ENCODE peak calls at places on chromosomes 16 and 17, in four cellular contexts. One of them, this sample, is unnamed.

GRCh38 chr16:65967376-65967775 is 399.1 kb upstream of the CDH5 start:
- DNase-seq in A549: no peak
- DNase-seq in heart right ventricle: no peak
- DNase-seq in GM10248: no peak
- DNase-seq in this sample: no peak

GRCh38 chr16:86899757-86900156 is 321.4 kb downstream of the FOXL1 start:
- DNase-seq in GM10248: no peak
- DNase-seq in A549: peak; percentile 18
- DNase-seq in heart right ventricle: no peak
- DNase-seq in this sample: no peak

GRCh38 chr16:15983898-15984297 is 34.5 kb downstream of the ABCC1 start:
- DNase-seq in heart right ventricle: no peak
- DNase-seq in GM10248: no peak
- DNase-seq in A549: no peak
- DNase-seq in this sample: no peak

GRCh38 chr17:76716146-76716833 is 5.5 kb upstream of the MXRA7 start:
- DNase-seq in A549: no peak
- DNase-seq in GM10248: no peak
- DNase-seq in heart right ventricle: no peak
- DNase-seq in this sample: no peak

GRCh38 chr17:5822281-5823060 is 238.2 kb upstream of the NLRP1 start:
- DNase-seq in GM10248: no peak
- DNase-seq in heart right ventricle: no peak
- DNase-seq in A549: no peak
- DNase-seq in this sample: no peak

GRCh38 chr17:15247891-15248529 is 17.1 kb downstream of the PMP22 start:
- DNase-seq in heart right ventricle: no peak
- DNase-seq in GM10248: no peak
- DNase-seq in A549: peak; percentile 31
- DNase-seq in this sample: no peak

GRCh38 chr16:49055824-49056545 is 225.7 kb downstream of the CBLN1 start:
- DNase-seq in A549: no peak
- DNase-seq in GM10248: no peak
- DNase-seq in heart right ventricle: no peak
- DNase-seq in this sample: no peak

GRCh38 chr17:81923302-81924260 is 4.0 kb downstream of the MAFG start:
- DNase-seq in A549: peak; percentile 91
- DNase-seq in heart right ventricle: peak; percentile 70
- DNase-seq in GM10248: no peak
- DNase-seq in this sample: peak; percentile 72

GRCh38 chr16:2753523-2754020 is 1.1 kb downstream of the SRRM2 start:
- DNase-seq in heart right ventricle: no peak
- DNase-seq in GM10248: no peak
- DNase-seq in A549: no peak
- DNase-seq in this sample: no peak

GRCh38 chr16:11630230-11631056 is 37.8 kb upstream of the SNN start:
- DNase-seq in heart right ventricle: no peak
- DNase-seq in GM10248: no peak
- DNase-seq in A549: no peak
- DNase-seq in this sample: no peak

GRCh38 chr17:11557727-11558452 is 40.4 kb upstream of the DNAH9 start:
- DNase-seq in GM10248: no peak
- DNase-seq in heart right ventricle: no peak
- DNase-seq in A549: no peak
- DNase-seq in this sample: peak; percentile 7

GRCh38 chr17:68197997-68198930 is 49.6 kb upstream of the AMZ2 start:
- DNase-seq in heart right ventricle: no peak
- DNase-seq in A549: no peak
- DNase-seq in GM10248: peak; percentile 49
- DNase-seq in this sample: peak; percentile 15

GRCh38 chr17:1555618-1556471 is 6.7 kb downstream of the PITPNA start:
- DNase-seq in GM10248: peak; percentile 52
- DNase-seq in A549: no peak
- DNase-seq in heart right ventricle: no peak
- DNase-seq in this sample: no peak

GRCh38 chr17:42276609-42277341 is 584 bp upstream of the STAT5B start:
- DNase-seq in A549: peak; percentile 66
- DNase-seq in heart right ventricle: peak; percentile 74
- DNase-seq in GM10248: peak; percentile 45
- DNase-seq in this sample: peak; percentile 39

GRCh38 chr16:22225060-22225459 is 19.0 kb downstream of the EEF2K start:
- DNase-seq in heart right ventricle: no peak
- DNase-seq in A549: no peak
- DNase-seq in GM10248: no peak
- DNase-seq in this sample: no peak

GRCh38 chr16:58337090-58337444 is 42.2 kb upstream of the PRSS54 start:
- DNase-seq in GM10248: no peak
- DNase-seq in heart right ventricle: no peak
- DNase-seq in A549: no peak
- DNase-seq in this sample: no peak

GRCh38 chr17:36188891-36189306 is 7.7 kb downstream of the CCL3L1 start:
- DNase-seq in A549: no peak
- DNase-seq in GM10248: no peak
- DNase-seq in heart right ventricle: no peak
- DNase-seq in this sample: no peak

GRCh38 chr16:27813591-27813990 is 249.9 kb downstream of the GSG1L start:
- DNase-seq in heart right ventricle: no peak
- DNase-seq in A549: no peak
- DNase-seq in GM10248: no peak
- DNase-seq in this sample: no peak

GRCh38 chr17:73021771-73022170 is 70.7 kb downstream of the SLC39A11 start:
- DNase-seq in A549: no peak
- DNase-seq in heart right ventricle: no peak
- DNase-seq in GM10248: no peak
- DNase-seq in this sample: no peak

GRCh38 chr17:82479602-82480001 is 21.1 kb downstream of the NARF start:
- DNase-seq in A549: no peak
- DNase-seq in heart right ventricle: no peak
- DNase-seq in GM10248: no peak
- DNase-seq in this sample: no peak

GRCh38 chr17:60720763-60721531 is 43.3 kb downstream of the BCAS3 start:
- DNase-seq in A549: peak; percentile 74
- DNase-seq in GM10248: peak; percentile 64
- DNase-seq in heart right ventricle: no peak
- DNase-seq in this sample: peak; percentile 45

GRCh38 chr17:74466111-74466784 is at the start of gene CD300A:
- DNase-seq in heart right ventricle: peak; percentile 49
- DNase-seq in A549: no peak
- DNase-seq in GM10248: no peak
- DNase-seq in this sample: no peak
- TF ChIP-seq CTCF in heart right ventricle: no peak
- TF ChIP-seq CTCF in A549: no peak
- TF ChIP-seq CTCF in GM10248: no peak
- TF ChIP-seq CTCF in this sample: no peak

DNA sequence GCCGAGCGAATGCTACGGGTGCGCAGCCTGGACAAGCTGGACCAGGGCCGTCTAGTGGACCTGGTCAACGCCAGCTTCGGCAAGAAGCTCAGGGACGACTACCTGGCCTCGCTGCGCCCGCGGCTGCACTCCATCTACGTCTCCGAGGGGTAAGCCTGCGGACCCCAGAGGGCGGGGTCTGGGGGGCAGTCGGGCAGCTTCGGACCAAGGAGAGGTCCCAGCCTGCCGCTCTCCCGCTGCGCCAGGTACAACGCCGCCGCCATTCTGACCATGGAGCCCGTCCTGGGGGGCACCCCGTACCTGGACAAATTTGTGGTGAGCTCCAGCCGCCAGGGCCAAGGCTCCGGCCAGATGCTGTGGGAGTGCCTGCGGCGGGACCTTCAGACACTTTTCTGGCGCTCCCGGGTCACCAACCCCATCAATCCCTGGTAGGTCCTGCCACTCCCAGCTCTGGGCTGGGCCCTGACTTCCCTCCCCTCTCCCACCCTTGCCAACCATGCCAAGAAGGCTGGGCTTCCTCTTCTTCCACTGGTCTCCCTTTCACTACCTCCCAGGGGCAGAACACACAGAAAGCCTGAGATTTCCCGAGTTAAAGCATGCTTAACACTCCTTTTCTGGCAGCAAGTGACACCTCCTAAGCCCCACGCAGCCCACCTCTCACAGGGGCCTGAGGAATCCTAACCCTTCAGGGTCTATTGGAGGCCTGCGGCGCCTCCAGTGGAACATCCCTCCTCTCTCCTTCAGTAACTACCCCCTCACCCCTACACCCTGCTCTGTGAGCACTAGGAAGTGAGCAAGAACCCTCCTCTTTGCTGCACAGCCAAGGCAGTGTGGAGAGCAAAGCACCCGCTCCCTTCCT is 3.2 kb downstream of the NAGS start:
- DNase-seq in heart right ventricle: peak; percentile 28
- DNase-seq in A549: no peak
- DNase-seq in GM10248: no peak
- DNase-seq in this sample: no peak
- TF ChIP-seq CTCF in heart right ventricle: no peak
- TF ChIP-seq CTCF in A549: no peak
- TF ChIP-seq CTCF in GM10248: no peak
- TF ChIP-seq CTCF in this sample: no peak

DNA sequence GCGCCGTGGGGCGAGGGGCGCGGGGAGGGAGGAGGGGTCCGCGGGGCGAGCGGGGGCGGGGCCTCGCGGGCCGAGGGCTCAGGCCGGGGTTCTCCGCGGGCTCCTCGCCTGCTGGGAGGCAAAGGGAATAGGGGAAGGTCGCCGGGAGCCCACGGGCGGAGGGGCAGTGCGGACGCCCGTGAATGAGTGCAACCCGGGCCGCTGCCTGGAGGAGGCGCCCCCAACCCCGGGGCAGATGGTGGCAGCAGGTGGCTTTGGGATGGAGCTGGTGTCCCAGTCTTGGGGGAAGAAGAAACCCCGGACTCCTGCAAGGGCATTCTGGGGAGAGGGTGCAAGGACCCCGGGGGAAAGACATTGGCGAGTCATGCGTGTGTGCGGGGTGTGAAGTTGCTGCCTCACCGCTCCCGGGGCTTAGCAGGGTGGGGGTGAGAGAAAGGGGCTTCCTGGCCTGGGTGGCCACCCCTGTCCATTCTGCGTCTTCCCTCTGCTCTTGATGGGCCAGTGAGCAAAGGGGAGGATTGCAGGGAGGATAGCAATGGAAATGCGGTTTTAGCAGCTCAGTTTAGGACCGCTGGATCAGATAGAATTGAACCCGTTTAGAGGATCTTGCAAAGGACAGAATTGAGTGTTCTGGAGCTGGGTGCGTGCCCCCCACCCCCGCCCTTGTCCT is 508 bp downstream of the KIAA0513 start:
- DNase-seq in A549: no peak
- DNase-seq in heart right ventricle: no peak
- DNase-seq in GM10248: no peak
- DNase-seq in this sample: no peak
- TF ChIP-seq CTCF in A549: no peak
- TF ChIP-seq CTCF in heart right ventricle: no peak
- TF ChIP-seq CTCF in GM10248: peak; percentile 33
- TF ChIP-seq CTCF in this sample: no peak

GRCh38 chr16:25371342-25371741 is 113.7 kb upstream of the ZKSCAN2 start:
- DNase-seq in heart right ventricle: no peak
- DNase-seq in GM10248: no peak
- DNase-seq in A549: no peak
- DNase-seq in this sample: no peak

GRCh38 chr16:25367773-25368172 is 110.1 kb upstream of the ZKSCAN2 start:
- DNase-seq in A549: no peak
- DNase-seq in heart right ventricle: no peak
- DNase-seq in GM10248: no peak
- DNase-seq in this sample: no peak

DNA sequence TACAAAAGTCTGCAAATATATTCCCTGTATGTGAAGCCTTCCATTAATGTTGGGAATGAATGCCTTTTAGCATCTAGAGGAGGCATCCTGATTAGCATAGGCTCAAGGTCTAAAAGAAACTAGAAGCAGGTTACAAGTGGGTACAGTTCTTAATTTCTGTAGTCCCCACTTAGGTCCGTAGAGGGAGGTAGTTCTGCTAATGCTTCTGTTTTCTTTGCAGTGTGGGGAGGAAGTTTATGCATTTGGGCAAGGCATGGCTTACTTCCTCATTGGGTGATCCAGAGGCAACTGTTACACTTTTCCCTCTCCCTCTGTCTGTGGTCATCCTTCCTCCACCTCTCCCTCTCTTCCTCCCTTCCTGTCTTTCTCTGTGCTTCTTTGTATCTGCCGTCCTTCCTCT is 108.4 kb upstream of the ZKSCAN2 start:
- DNase-seq in GM10248: no peak
- DNase-seq in A549: no peak
- DNase-seq in heart right ventricle: no peak
- DNase-seq in this sample: no peak
- TF ChIP-seq CTCF in GM10248: no peak
- TF ChIP-seq CTCF in A549: no peak
- TF ChIP-seq CTCF in heart right ventricle: no peak
- TF ChIP-seq CTCF in this sample: no peak

GRCh38 chr16:69311533-69312388 is 611 bp downstream of the VPS4A start:
- DNase-seq in A549: peak; percentile 58
- DNase-seq in GM10248: peak; percentile 54
- DNase-seq in heart right ventricle: no peak
- DNase-seq in this sample: no peak
- TF ChIP-seq CTCF in A549: no peak
- TF ChIP-seq CTCF in GM10248: peak; percentile 25
- TF ChIP-seq CTCF in heart right ventricle: no peak
- TF ChIP-seq CTCF in this sample: no peak

GRCh38 chr16:81778861-81779539 is at the start of gene PLCG2:
- DNase-seq in GM10248: peak; percentile 92
- DNase-seq in A549: peak; percentile 66
- DNase-seq in heart right ventricle: peak; percentile 77
- DNase-seq in this sample: peak; percentile 86
- TF ChIP-seq CTCF in GM10248: no peak
- TF ChIP-seq CTCF in A549: no peak
- TF ChIP-seq CTCF in heart right ventricle: no peak
- TF ChIP-seq CTCF in this sample: no peak

DNA sequence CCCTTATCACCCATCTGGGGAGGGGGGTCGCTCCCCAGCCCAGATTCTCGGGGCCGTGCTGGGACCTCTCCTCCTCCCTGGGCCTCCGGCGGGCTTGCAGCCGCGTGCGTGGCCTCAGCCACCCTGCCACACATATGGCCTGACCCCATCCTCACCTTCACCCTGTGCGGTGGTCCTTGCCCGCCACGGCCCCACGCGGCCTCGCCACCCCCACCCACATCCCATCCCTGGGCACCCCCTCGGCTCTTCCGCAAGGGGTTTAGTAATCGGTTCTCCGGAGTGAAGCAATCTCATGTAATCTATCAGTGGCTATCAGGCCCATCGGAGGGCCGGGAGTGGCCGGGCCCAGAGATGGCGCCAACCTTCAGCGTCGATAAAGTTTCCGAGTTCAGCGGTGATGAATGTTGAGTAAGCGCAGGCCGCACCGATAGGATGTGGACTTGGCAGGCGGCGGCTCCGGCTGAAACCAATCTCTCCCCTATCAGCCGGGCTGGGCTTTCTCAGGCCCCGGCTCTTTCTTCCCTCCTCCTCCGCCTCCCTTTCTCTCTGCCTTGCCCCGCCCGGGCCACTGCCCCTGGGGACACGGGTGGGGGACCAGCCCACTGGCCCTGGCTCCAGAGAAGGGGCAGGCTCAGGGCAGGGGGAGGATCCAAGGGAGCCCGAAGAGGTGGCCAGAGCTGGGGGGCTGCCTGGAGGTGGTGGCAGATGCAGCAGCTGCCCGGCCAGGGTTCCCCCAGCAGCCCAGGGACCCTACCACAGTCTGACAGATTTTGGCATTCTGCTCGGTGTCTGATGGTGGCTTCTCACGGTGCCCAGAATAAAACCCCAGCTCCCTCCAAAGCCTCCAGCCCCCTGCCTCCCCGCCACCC is 20.8 kb downstream of the ZFPM1 start:
- DNase-seq in GM10248: no peak
- DNase-seq in A549: no peak
- DNase-seq in heart right ventricle: peak; percentile 78
- DNase-seq in this sample: no peak
- TF ChIP-seq CTCF in GM10248: no peak
- TF ChIP-seq CTCF in A549: no peak
- TF ChIP-seq CTCF in heart right ventricle: no peak
- TF ChIP-seq CTCF in this sample: no peak

This sample was measured in nephron progenitor cell.